ENCODE peak calls at places on chromosomes 7 and 10, in ten cellular contexts. One of them, this sample, is unnamed.

GRCh38 chr10:101139421-101139911 is 8.4 kb downstream of the TLX1 start:
- DNase-seq in foreskin keratinocyte: no peak
- DNase-seq in stomach: no peak
- DNase-seq in chondrocyte: no peak
- DNase-seq in CD8-positive, alpha-beta T cell: no peak
- DNase-seq in body of pancreas: no peak
- DNase-seq in dorsolateral prefrontal cortex: no peak
- DNase-seq in fibroblast of mammary gland: peak; percentile 16
- DNase-seq in fibroblast of lung: no peak
- DNase-seq in left ventricle myocardium inferior: no peak
- DNase-seq in this sample: no peak

GRCh38 chr7:33926535-33926934 is 21.2 kb downstream of the BMPER start:
- DNase-seq in CD8-positive, alpha-beta T cell: no peak
- DNase-seq in left ventricle myocardium inferior: no peak
- DNase-seq in chondrocyte: no peak
- DNase-seq in stomach: no peak
- DNase-seq in fibroblast of lung: peak; percentile 60
- DNase-seq in fibroblast of mammary gland: peak; percentile 70
- DNase-seq in body of pancreas: no peak
- DNase-seq in foreskin keratinocyte: no peak
- DNase-seq in dorsolateral prefrontal cortex: no peak
- DNase-seq in this sample: no peak

GRCh38 chr7:70752794-70753241 is 379.1 kb upstream of the GALNT17 start:
- DNase-seq in left ventricle myocardium inferior: no peak
- DNase-seq in fibroblast of lung: peak; percentile 79
- DNase-seq in dorsolateral prefrontal cortex: no peak
- DNase-seq in body of pancreas: no peak
- DNase-seq in stomach: no peak
- DNase-seq in foreskin keratinocyte: peak; percentile 15
- DNase-seq in fibroblast of mammary gland: peak; percentile 83
- DNase-seq in chondrocyte: no peak
- DNase-seq in CD8-positive, alpha-beta T cell: no peak
- DNase-seq in this sample: no peak

GRCh38 chr7:69295971-69296370 is 302.3 kb upstream of the AUTS2 start:
- DNase-seq in left ventricle myocardium inferior: no peak
- DNase-seq in chondrocyte: no peak
- DNase-seq in body of pancreas: no peak
- DNase-seq in CD8-positive, alpha-beta T cell: no peak
- DNase-seq in stomach: no peak
- DNase-seq in foreskin keratinocyte: no peak
- DNase-seq in dorsolateral prefrontal cortex: no peak
- DNase-seq in fibroblast of lung: no peak
- DNase-seq in fibroblast of mammary gland: no peak
- DNase-seq in this sample: no peak

GRCh38 chr10:92559051-92559450 is 14.8 kb downstream of the IDE start:
- DNase-seq in foreskin keratinocyte: no peak
- DNase-seq in fibroblast of lung: no peak
- DNase-seq in left ventricle myocardium inferior: no peak
- DNase-seq in dorsolateral prefrontal cortex: no peak
- DNase-seq in stomach: no peak
- DNase-seq in chondrocyte: no peak
- DNase-seq in CD8-positive, alpha-beta T cell: no peak
- DNase-seq in fibroblast of mammary gland: no peak
- DNase-seq in body of pancreas: no peak
- DNase-seq in this sample: no peak

GRCh38 chr10:10677479-10677878 is 340.2 kb upstream of the CELF2 start:
- DNase-seq in left ventricle myocardium inferior: peak; percentile 44
- DNase-seq in fibroblast of lung: peak; percentile 52
- DNase-seq in fibroblast of mammary gland: peak; percentile 89
- DNase-seq in stomach: peak; percentile 30
- DNase-seq in dorsolateral prefrontal cortex: no peak
- DNase-seq in chondrocyte: no peak
- DNase-seq in foreskin keratinocyte: peak; percentile 66
- DNase-seq in CD8-positive, alpha-beta T cell: no peak
- DNase-seq in body of pancreas: peak; percentile 18
- DNase-seq in this sample: peak; percentile 56

GRCh38 chr7:93212881-93213280 is 13.4 kb downstream of the HEPACAM2 start:
- DNase-seq in body of pancreas: no peak
- DNase-seq in dorsolateral prefrontal cortex: no peak
- DNase-seq in fibroblast of mammary gland: no peak
- DNase-seq in foreskin keratinocyte: no peak
- DNase-seq in fibroblast of lung: no peak
- DNase-seq in chondrocyte: no peak
- DNase-seq in CD8-positive, alpha-beta T cell: no peak
- DNase-seq in left ventricle myocardium inferior: no peak
- DNase-seq in stomach: no peak
- DNase-seq in this sample: no peak

GRCh38 chr7:25455649-25456251 is 227.5 kb upstream of the NPVF start:
- DNase-seq in left ventricle myocardium inferior: no peak
- DNase-seq in foreskin keratinocyte: no peak
- DNase-seq in fibroblast of lung: no peak
- DNase-seq in dorsolateral prefrontal cortex: no peak
- DNase-seq in chondrocyte: no peak
- DNase-seq in CD8-positive, alpha-beta T cell: no peak
- DNase-seq in body of pancreas: no peak
- DNase-seq in fibroblast of mammary gland: no peak
- DNase-seq in stomach: no peak
- DNase-seq in this sample: no peak

GRCh38 chr7:44150466-44150832 is 9.3 kb upstream of the MYL7 start:
- DNase-seq in chondrocyte: no peak
- DNase-seq in stomach: no peak
- DNase-seq in dorsolateral prefrontal cortex: no peak
- DNase-seq in fibroblast of mammary gland: peak; percentile 2
- DNase-seq in body of pancreas: no peak
- DNase-seq in left ventricle myocardium inferior: no peak
- DNase-seq in foreskin keratinocyte: no peak
- DNase-seq in fibroblast of lung: no peak
- DNase-seq in CD8-positive, alpha-beta T cell: no peak
- DNase-seq in this sample: no peak

GRCh38 chr10:9339702-9340101 is 1285.2 kb downstream of the GATA3 start:
- DNase-seq in body of pancreas: no peak
- DNase-seq in chondrocyte: no peak
- DNase-seq in dorsolateral prefrontal cortex: no peak
- DNase-seq in fibroblast of mammary gland: no peak
- DNase-seq in CD8-positive, alpha-beta T cell: no peak
- DNase-seq in stomach: no peak
- DNase-seq in foreskin keratinocyte: no peak
- DNase-seq in fibroblast of lung: no peak
- DNase-seq in left ventricle myocardium inferior: no peak
- DNase-seq in this sample: no peak

GRCh38 chr10:104331208-104331838 is 6.9 kb downstream of the ITPRIP start:
- DNase-seq in fibroblast of lung: peak; percentile 81
- DNase-seq in foreskin keratinocyte: peak; percentile 67
- DNase-seq in body of pancreas: peak; percentile 27
- DNase-seq in CD8-positive, alpha-beta T cell: no peak
- DNase-seq in dorsolateral prefrontal cortex: no peak
- DNase-seq in left ventricle myocardium inferior: no peak
- DNase-seq in chondrocyte: no peak
- DNase-seq in fibroblast of mammary gland: peak; percentile 81
- DNase-seq in stomach: peak; percentile 30
- DNase-seq in this sample: no peak

GRCh38 chr7:55588379-55588699 is 16.0 kb upstream of the VOPP1 start:
- DNase-seq in left ventricle myocardium inferior: no peak
- DNase-seq in CD8-positive, alpha-beta T cell: no peak
- DNase-seq in foreskin keratinocyte: no peak
- DNase-seq in chondrocyte: peak; percentile 65
- DNase-seq in fibroblast of mammary gland: no peak
- DNase-seq in body of pancreas: no peak
- DNase-seq in stomach: no peak
- DNase-seq in dorsolateral prefrontal cortex: no peak
- DNase-seq in fibroblast of lung: no peak
- DNase-seq in this sample: no peak

GRCh38 chr10:122112625-122113160 is 123.7 kb downstream of the TACC2 start:
- DNase-seq in stomach: peak; percentile 88
- DNase-seq in fibroblast of mammary gland: peak; percentile 95
- DNase-seq in CD8-positive, alpha-beta T cell: no peak
- DNase-seq in dorsolateral prefrontal cortex: no peak
- DNase-seq in chondrocyte: no peak
- DNase-seq in fibroblast of lung: peak; percentile 94
- DNase-seq in body of pancreas: peak; percentile 92
- DNase-seq in left ventricle myocardium inferior: peak; percentile 86
- DNase-seq in foreskin keratinocyte: peak; percentile 84
- DNase-seq in this sample: peak; percentile 60
- TF ChIP-seq CTCF in stomach: peak; percentile 17
- TF ChIP-seq CTCF in fibroblast of mammary gland: peak; percentile 25
- TF ChIP-seq CTCF in CD8-positive, alpha-beta T cell: no peak
- TF ChIP-seq CTCF in dorsolateral prefrontal cortex: peak; percentile 14
- TF ChIP-seq CTCF in chondrocyte: peak; percentile 41
- TF ChIP-seq CTCF in fibroblast of lung: peak; percentile 39
- TF ChIP-seq CTCF in body of pancreas: peak; percentile 15
- TF ChIP-seq CTCF in left ventricle myocardium inferior: peak; percentile 65
- TF ChIP-seq CTCF in foreskin keratinocyte: peak; percentile 94
- TF ChIP-seq CTCF in this sample: no peak

DNA sequence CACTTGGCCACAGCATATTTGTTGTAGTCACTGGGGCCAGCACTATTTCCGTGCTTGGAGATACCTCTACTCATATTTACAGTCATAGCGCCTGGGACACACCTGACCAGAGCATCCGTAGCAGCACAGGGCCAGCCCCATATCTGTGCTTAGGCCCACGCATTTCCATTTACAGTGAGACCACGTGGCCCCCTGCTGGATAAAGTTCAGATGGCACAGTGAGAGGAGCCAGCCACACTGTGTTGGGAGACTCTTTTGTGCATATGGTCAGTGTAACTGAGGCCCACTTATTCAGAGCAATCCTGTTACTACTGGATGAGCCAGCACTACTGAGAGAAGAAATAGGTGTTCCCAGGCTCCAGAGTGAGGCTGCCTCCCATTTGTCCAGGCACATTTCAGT is 455.3 kb downstream of the REEP3 start:
- DNase-seq in body of pancreas: peak; percentile 29
- DNase-seq in fibroblast of lung: peak; percentile 1
- DNase-seq in dorsolateral prefrontal cortex: peak; percentile 16
- DNase-seq in fibroblast of mammary gland: peak; percentile 18
- DNase-seq in CD8-positive, alpha-beta T cell: no peak
- DNase-seq in chondrocyte: no peak
- DNase-seq in foreskin keratinocyte: no peak
- DNase-seq in left ventricle myocardium inferior: no peak
- DNase-seq in stomach: peak; percentile 61
- DNase-seq in this sample: peak; percentile 51
- TF ChIP-seq CTCF in body of pancreas: peak; percentile 7
- TF ChIP-seq CTCF in fibroblast of lung: peak; percentile 32
- TF ChIP-seq CTCF in dorsolateral prefrontal cortex: peak; percentile 48
- TF ChIP-seq CTCF in fibroblast of mammary gland: peak; percentile 39
- TF ChIP-seq CTCF in CD8-positive, alpha-beta T cell: peak; percentile 13
- TF ChIP-seq CTCF in chondrocyte: peak; percentile 81
- TF ChIP-seq CTCF in foreskin keratinocyte: peak; percentile 55
- TF ChIP-seq CTCF in left ventricle myocardium inferior: peak; percentile 51
- TF ChIP-seq CTCF in stomach: peak; percentile 26
- TF ChIP-seq CTCF in this sample: peak; percentile 63

DNA sequence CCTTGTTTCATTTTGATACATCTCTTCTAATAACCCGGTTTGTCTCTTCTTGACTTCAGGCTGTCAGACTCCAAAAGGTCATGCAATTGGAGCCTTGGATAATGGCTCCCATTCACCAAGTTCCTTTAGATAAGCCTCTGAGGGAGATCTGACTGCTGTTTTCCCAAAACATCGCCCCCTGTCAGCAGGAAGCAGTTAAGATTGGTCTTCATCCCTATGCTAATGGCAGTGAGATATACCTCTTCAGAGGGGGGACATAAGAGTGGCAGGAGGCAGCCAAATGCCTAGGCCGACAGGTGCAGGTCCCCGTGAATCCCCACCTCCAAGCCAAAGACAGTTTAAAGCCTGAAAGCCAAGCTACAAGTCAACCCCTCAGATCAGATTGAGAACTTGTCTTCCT is 144.6 kb downstream of the WDR11 start:
- DNase-seq in left ventricle myocardium inferior: no peak
- DNase-seq in fibroblast of mammary gland: no peak
- DNase-seq in dorsolateral prefrontal cortex: no peak
- DNase-seq in chondrocyte: no peak
- DNase-seq in fibroblast of lung: no peak
- DNase-seq in stomach: no peak
- DNase-seq in foreskin keratinocyte: no peak
- DNase-seq in body of pancreas: no peak
- DNase-seq in CD8-positive, alpha-beta T cell: no peak
- DNase-seq in this sample: no peak
- TF ChIP-seq CTCF in left ventricle myocardium inferior: no peak
- TF ChIP-seq CTCF in fibroblast of mammary gland: no peak
- TF ChIP-seq CTCF in dorsolateral prefrontal cortex: no peak
- TF ChIP-seq CTCF in chondrocyte: peak; percentile 22
- TF ChIP-seq CTCF in fibroblast of lung: no peak
- TF ChIP-seq CTCF in stomach: no peak
- TF ChIP-seq CTCF in foreskin keratinocyte: peak; percentile 23
- TF ChIP-seq CTCF in body of pancreas: no peak
- TF ChIP-seq CTCF in CD8-positive, alpha-beta T cell: no peak
- TF ChIP-seq CTCF in this sample: no peak

GRCh38 chr10:106981461-106981850 is 183.1 kb downstream of the SORCS1 start:
- DNase-seq in left ventricle myocardium inferior: no peak
- DNase-seq in stomach: no peak
- DNase-seq in foreskin keratinocyte: no peak
- DNase-seq in body of pancreas: no peak
- DNase-seq in CD8-positive, alpha-beta T cell: no peak
- DNase-seq in dorsolateral prefrontal cortex: no peak
- DNase-seq in fibroblast of mammary gland: no peak
- DNase-seq in chondrocyte: no peak
- DNase-seq in fibroblast of lung: no peak
- DNase-seq in this sample: no peak

GRCh38 chr10:106982248-106982647 is 182.3 kb downstream of the SORCS1 start:
- DNase-seq in stomach: no peak
- DNase-seq in left ventricle myocardium inferior: no peak
- DNase-seq in CD8-positive, alpha-beta T cell: no peak
- DNase-seq in foreskin keratinocyte: no peak
- DNase-seq in chondrocyte: no peak
- DNase-seq in body of pancreas: no peak
- DNase-seq in fibroblast of lung: no peak
- DNase-seq in fibroblast of mammary gland: no peak
- DNase-seq in dorsolateral prefrontal cortex: no peak
- DNase-seq in this sample: no peak

GRCh38 chr10:106978746-106979145 is 185.8 kb downstream of the SORCS1 start:
- DNase-seq in left ventricle myocardium inferior: no peak
- DNase-seq in dorsolateral prefrontal cortex: no peak
- DNase-seq in foreskin keratinocyte: no peak
- DNase-seq in CD8-positive, alpha-beta T cell: no peak
- DNase-seq in chondrocyte: no peak
- DNase-seq in body of pancreas: no peak
- DNase-seq in fibroblast of mammary gland: no peak
- DNase-seq in stomach: no peak
- DNase-seq in fibroblast of lung: no peak
- DNase-seq in this sample: no peak

DNA sequence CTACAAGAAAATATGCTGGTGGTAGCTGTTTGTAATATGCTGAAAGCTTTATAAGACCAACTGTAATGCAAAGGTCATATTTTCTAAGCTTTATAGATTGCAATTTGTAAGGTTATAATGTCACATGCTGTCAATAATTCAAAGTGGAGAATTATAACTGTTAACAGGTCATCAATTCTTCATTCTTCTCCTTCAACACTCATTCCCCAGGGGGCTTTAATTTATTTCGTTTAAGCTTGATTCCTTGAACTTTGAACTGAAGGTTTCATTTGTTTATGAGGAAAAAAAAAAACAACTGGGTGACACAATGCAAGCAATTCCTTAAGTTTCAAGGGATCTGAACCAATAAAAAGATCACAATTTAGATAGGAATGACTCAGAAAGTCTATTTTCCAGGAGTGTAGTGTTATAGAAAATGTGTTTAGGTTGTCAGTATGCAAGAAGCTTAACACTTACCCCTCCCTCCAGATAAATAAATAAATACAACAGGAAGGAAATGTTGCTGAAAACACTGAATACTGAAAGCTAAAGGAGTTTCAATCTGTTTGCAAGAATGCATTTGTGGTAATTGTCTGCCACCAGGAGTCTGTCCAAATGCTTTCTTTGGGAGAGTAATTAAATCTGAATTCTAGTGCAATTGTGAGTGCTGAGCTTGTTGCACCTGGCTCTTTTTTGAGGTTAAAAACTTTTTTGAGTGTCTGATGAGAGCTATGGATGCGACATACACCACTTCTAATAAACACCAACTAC is 183.6 kb downstream of the SORCS1 start:
- DNase-seq in CD8-positive, alpha-beta T cell: no peak
- DNase-seq in left ventricle myocardium inferior: no peak
- DNase-seq in chondrocyte: no peak
- DNase-seq in stomach: no peak
- DNase-seq in foreskin keratinocyte: no peak
- DNase-seq in fibroblast of mammary gland: no peak
- DNase-seq in dorsolateral prefrontal cortex: no peak
- DNase-seq in fibroblast of lung: no peak
- DNase-seq in body of pancreas: no peak
- DNase-seq in this sample: no peak
- TF ChIP-seq CTCF in CD8-positive, alpha-beta T cell: no peak
- TF ChIP-seq CTCF in left ventricle myocardium inferior: no peak
- TF ChIP-seq CTCF in chondrocyte: no peak
- TF ChIP-seq CTCF in stomach: no peak
- TF ChIP-seq CTCF in foreskin keratinocyte: no peak
- TF ChIP-seq CTCF in fibroblast of mammary gland: no peak
- TF ChIP-seq CTCF in dorsolateral prefrontal cortex: peak; percentile 9
- TF ChIP-seq CTCF in fibroblast of lung: no peak
- TF ChIP-seq CTCF in body of pancreas: no peak
- TF ChIP-seq CTCF in this sample: no peak